ENCODE peak calls at places on chromosomes 11 and 22, in seven cellular contexts. One of them, this sample, is unnamed.

GRCh38 chr22:46290121-46290842 is 6.4 kb upstream of the GTSE1 start:
- DNase-seq in stromal cell of bone marrow: no peak
- DNase-seq in HTR-8/SVneo: no peak
- DNase-seq in stimulated activated effector memory CD8-positive, alpha-beta T cell treated with anti-CD3 and anti-CD28 coated beads, Interleukin-12 subunit alpha, Interleukin-12 subunit beta, amount 100 ng/mL, for 72 hours: no peak
- DNase-seq in sciatic nerve: no peak
- DNase-seq in pancreas: no peak
- DNase-seq in lower leg skin: no peak
- DNase-seq in this sample: no peak

GRCh38 chr11:36056160-36056751 is 112.4 kb downstream of the LDLRAD3 start:
- DNase-seq in stromal cell of bone marrow: no peak
- DNase-seq in HTR-8/SVneo: peak
- DNase-seq in stimulated activated effector memory CD8-positive, alpha-beta T cell treated with anti-CD3 and anti-CD28 coated beads, Interleukin-12 subunit alpha, Interleukin-12 subunit beta, amount 100 ng/mL, for 72 hours: no peak
- DNase-seq in sciatic nerve: no peak
- DNase-seq in pancreas: peak
- DNase-seq in lower leg skin: no peak
- DNase-seq in this sample: peak

GRCh38 chr11:77181799-77182541 is 53.9 kb downstream of the MYO7A start:
- DNase-seq in stromal cell of bone marrow: no peak
- DNase-seq in HTR-8/SVneo: no peak
- DNase-seq in stimulated activated effector memory CD8-positive, alpha-beta T cell treated with anti-CD3 and anti-CD28 coated beads, Interleukin-12 subunit alpha, Interleukin-12 subunit beta, amount 100 ng/mL, for 72 hours: no peak
- DNase-seq in sciatic nerve: no peak
- DNase-seq in pancreas: no peak
- DNase-seq in lower leg skin: no peak
- DNase-seq in this sample: no peak

GRCh38 chr11:69894126-69895047 is 75.2 kb upstream of the FGF3 start:
- DNase-seq in stromal cell of bone marrow: no peak
- DNase-seq in HTR-8/SVneo: no peak
- DNase-seq in stimulated activated effector memory CD8-positive, alpha-beta T cell treated with anti-CD3 and anti-CD28 coated beads, Interleukin-12 subunit alpha, Interleukin-12 subunit beta, amount 100 ng/mL, for 72 hours: no peak
- DNase-seq in sciatic nerve: no peak
- DNase-seq in pancreas: no peak
- DNase-seq in lower leg skin: no peak
- DNase-seq in this sample: no peak

GRCh38 chr11:2770556-2771301 is 70.9 kb upstream of the KCNQ1OT1 start:
- DNase-seq in stromal cell of bone marrow: no peak
- DNase-seq in HTR-8/SVneo: no peak
- DNase-seq in stimulated activated effector memory CD8-positive, alpha-beta T cell treated with anti-CD3 and anti-CD28 coated beads, Interleukin-12 subunit alpha, Interleukin-12 subunit beta, amount 100 ng/mL, for 72 hours: peak
- DNase-seq in sciatic nerve: peak
- DNase-seq in pancreas: no peak
- DNase-seq in lower leg skin: peak
- DNase-seq in this sample: no peak

GRCh38 chr11:89736566-89736965 is 26.5 kb downstream of the TRIM77 start:
- DNase-seq in stromal cell of bone marrow: no peak
- DNase-seq in HTR-8/SVneo: no peak
- DNase-seq in stimulated activated effector memory CD8-positive, alpha-beta T cell treated with anti-CD3 and anti-CD28 coated beads, Interleukin-12 subunit alpha, Interleukin-12 subunit beta, amount 100 ng/mL, for 72 hours: no peak
- DNase-seq in sciatic nerve: no peak
- DNase-seq in pancreas: no peak
- DNase-seq in lower leg skin: no peak
- DNase-seq in this sample: no peak

GRCh38 chr11:121482231-121483129 is 29.7 kb upstream of the SORL1-AS1 start:
- DNase-seq in stromal cell of bone marrow: no peak
- DNase-seq in HTR-8/SVneo: no peak
- DNase-seq in stimulated activated effector memory CD8-positive, alpha-beta T cell treated with anti-CD3 and anti-CD28 coated beads, Interleukin-12 subunit alpha, Interleukin-12 subunit beta, amount 100 ng/mL, for 72 hours: peak
- DNase-seq in sciatic nerve: no peak
- DNase-seq in pancreas: no peak
- DNase-seq in lower leg skin: no peak
- DNase-seq in this sample: peak

GRCh38 chr11:35237860-35238715 is 99.1 kb downstream of the CD44 start:
- DNase-seq in stromal cell of bone marrow: no peak
- DNase-seq in HTR-8/SVneo: peak
- DNase-seq in stimulated activated effector memory CD8-positive, alpha-beta T cell treated with anti-CD3 and anti-CD28 coated beads, Interleukin-12 subunit alpha, Interleukin-12 subunit beta, amount 100 ng/mL, for 72 hours: peak
- DNase-seq in sciatic nerve: peak
- DNase-seq in pancreas: no peak
- DNase-seq in lower leg skin: peak
- DNase-seq in this sample: peak

GRCh38 chr11:69218946-69219720 is 63.4 kb downstream of the SMIM38 start:
- DNase-seq in stromal cell of bone marrow: no peak
- DNase-seq in HTR-8/SVneo: no peak
- DNase-seq in stimulated activated effector memory CD8-positive, alpha-beta T cell treated with anti-CD3 and anti-CD28 coated beads, Interleukin-12 subunit alpha, Interleukin-12 subunit beta, amount 100 ng/mL, for 72 hours: no peak
- DNase-seq in sciatic nerve: peak
- DNase-seq in pancreas: no peak
- DNase-seq in lower leg skin: no peak
- DNase-seq in this sample: no peak

GRCh38 chr11:124276081-124276480 is 19.9 kb downstream of the OR8G5 start:
- DNase-seq in stromal cell of bone marrow: peak
- DNase-seq in HTR-8/SVneo: no peak
- DNase-seq in stimulated activated effector memory CD8-positive, alpha-beta T cell treated with anti-CD3 and anti-CD28 coated beads, Interleukin-12 subunit alpha, Interleukin-12 subunit beta, amount 100 ng/mL, for 72 hours: no peak
- DNase-seq in sciatic nerve: no peak
- DNase-seq in pancreas: no peak
- DNase-seq in lower leg skin: no peak
- DNase-seq in this sample: no peak

GRCh38 chr11:34585870-34586654 is 34.8 kb upstream of the EHF start:
- DNase-seq in stromal cell of bone marrow: peak
- DNase-seq in HTR-8/SVneo: peak
- DNase-seq in stimulated activated effector memory CD8-positive, alpha-beta T cell treated with anti-CD3 and anti-CD28 coated beads, Interleukin-12 subunit alpha, Interleukin-12 subunit beta, amount 100 ng/mL, for 72 hours: no peak
- DNase-seq in sciatic nerve: no peak
- DNase-seq in pancreas: no peak
- DNase-seq in lower leg skin: no peak
- DNase-seq in this sample: peak

GRCh38 chr11:95279921-95280861 is 49.2 kb upstream of the SESN3 start:
- DNase-seq in stromal cell of bone marrow: no peak
- DNase-seq in HTR-8/SVneo: no peak
- DNase-seq in stimulated activated effector memory CD8-positive, alpha-beta T cell treated with anti-CD3 and anti-CD28 coated beads, Interleukin-12 subunit alpha, Interleukin-12 subunit beta, amount 100 ng/mL, for 72 hours: no peak
- DNase-seq in sciatic nerve: no peak
- DNase-seq in pancreas: no peak
- DNase-seq in lower leg skin: no peak
- DNase-seq in this sample: peak

GRCh38 chr11:35714882-35715612 is 52.5 kb downstream of the TRIM44 start:
- DNase-seq in stromal cell of bone marrow: peak
- DNase-seq in HTR-8/SVneo: no peak
- DNase-seq in stimulated activated effector memory CD8-positive, alpha-beta T cell treated with anti-CD3 and anti-CD28 coated beads, Interleukin-12 subunit alpha, Interleukin-12 subunit beta, amount 100 ng/mL, for 72 hours: peak
- DNase-seq in sciatic nerve: no peak
- DNase-seq in pancreas: no peak
- DNase-seq in lower leg skin: no peak
- DNase-seq in this sample: peak

GRCh38 chr11:119615003-119615878 is 113.8 kb downstream of the NECTIN1 start:
- DNase-seq in stromal cell of bone marrow: peak
- DNase-seq in HTR-8/SVneo: peak
- DNase-seq in stimulated activated effector memory CD8-positive, alpha-beta T cell treated with anti-CD3 and anti-CD28 coated beads, Interleukin-12 subunit alpha, Interleukin-12 subunit beta, amount 100 ng/mL, for 72 hours: no peak
- DNase-seq in sciatic nerve: no peak
- DNase-seq in pancreas: no peak
- DNase-seq in lower leg skin: peak
- DNase-seq in this sample: peak

GRCh38 chr22:31646186-31647019 is 15.6 kb downstream of the PISD start:
- DNase-seq in stromal cell of bone marrow: peak
- DNase-seq in HTR-8/SVneo: peak
- DNase-seq in stimulated activated effector memory CD8-positive, alpha-beta T cell treated with anti-CD3 and anti-CD28 coated beads, Interleukin-12 subunit alpha, Interleukin-12 subunit beta, amount 100 ng/mL, for 72 hours: no peak
- DNase-seq in sciatic nerve: no peak
- DNase-seq in pancreas: no peak
- DNase-seq in lower leg skin: no peak
- DNase-seq in this sample: no peak

GRCh38 chr11:68328374-68329091 is 16.1 kb downstream of the LRP5 start:
- DNase-seq in stromal cell of bone marrow: no peak
- DNase-seq in HTR-8/SVneo: no peak
- DNase-seq in stimulated activated effector memory CD8-positive, alpha-beta T cell treated with anti-CD3 and anti-CD28 coated beads, Interleukin-12 subunit alpha, Interleukin-12 subunit beta, amount 100 ng/mL, for 72 hours: no peak
- DNase-seq in sciatic nerve: no peak
- DNase-seq in pancreas: peak
- DNase-seq in lower leg skin: no peak
- DNase-seq in this sample: no peak

This sample was measured in cardiac muscle cell.